ENCODE peak calls at places on chromosomes 3 and 15, in four cellular contexts. T, X, M and K are unnamed samples. For H3K4me1, the result is how much of the 10 kb centered on the place peaks cover.

GRCh38 chr3:13801361-13802214 is 78.3 kb downstream of the WNT7A start:
- DNase-seq in M (no peak), X (no peak), T (no peak), K (no peak)

GRCh38 chr3:58249358-58250092 is 11.9 kb downstream of the ABHD6 start:
- DNase-seq in T (no peak), X (no peak), M (no peak), K (no peak)

GRCh38 chr15:69749797-69750196 is 297.2 kb downstream of the RPLP1 start:
- DNase-seq in T (no peak), X (peak), M (peak), K (no peak)

GRCh38 chr3:128051837-128052766 is at the start of gene SEC61A1:
- DNase-seq in T (peak), M (peak), X (peak), K (peak)

GRCh38 chr3:50503947-50504346 is 513 bp upstream of the CACNA2D2 start:
- DNase-seq in M (no peak), X (no peak), T (no peak), K (no peak)

GRCh38 chr3:161551697-161552096 is 55.1 kb downstream of the OTOL1 start:
- DNase-seq in X (no peak), M (no peak), T (no peak), K (no peak)

GRCh38 chr3:44865272-44866005 is 3.7 kb downstream of the TMEM42 start:
- DNase-seq in M (no peak), X (no peak), T (no peak), K (no peak)

GRCh38 chr3:158121295-158121694 is 11.4 kb downstream of the RSRC1 start:
- DNase-seq in T (no peak), X (no peak), M (no peak), K (no peak)

GRCh38 chr3:194381460-194381875 is 11.9 kb upstream of the LRRC15 start:
- DNase-seq in X (peak), M (no peak), T (no peak), K (no peak)

GRCh38 chr15:34360298-34360697 is 6.7 kb downstream of the LPCAT4 start:
- DNase-seq in T (no peak), X (peak), M (no peak), K (no peak)

GRCh38 chr3:8386221-8386620 is 115.4 kb upstream of the LMCD1 start:
- DNase-seq in M (no peak), T (no peak), X (no peak), K (no peak)

GRCh38 chr3:142644502-142644901 is 48.3 kb downstream of the PLS1 start:
- DNase-seq in X (no peak), M (no peak), T (no peak), K (no peak)

GRCh38 chr15:44726568-44727461 is 9.5 kb upstream of the TRIM69 start:
- DNase-seq in X (peak), T (no peak), M (peak), K (no peak)

DNA sequence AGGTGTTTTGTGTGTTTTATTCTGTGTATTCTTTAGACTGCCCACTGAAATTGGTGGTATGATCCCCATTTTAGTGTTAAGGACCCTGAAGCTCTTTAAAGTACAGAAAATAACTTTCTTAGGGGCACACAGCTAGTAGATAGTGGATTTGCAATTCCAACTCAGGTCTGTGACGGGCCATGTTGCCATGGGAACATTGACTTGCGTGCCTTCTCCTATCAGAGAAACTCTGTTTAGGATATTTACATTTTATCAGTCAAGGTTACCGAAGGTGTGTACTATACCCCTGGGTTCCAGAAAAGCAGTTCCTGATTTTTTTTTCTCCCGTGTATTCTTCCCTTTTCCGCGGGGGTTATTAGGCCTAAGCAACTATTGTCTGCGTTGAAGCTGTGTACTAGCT is 19.4 kb downstream of the MYZAP start:
- DNase-seq in X (no peak), M (no peak), T (no peak), K (no peak)
- H3K4me1 ChIP-seq in X (under half), M (under half), T (under half), K (under half)

GRCh38 chr15:36579792-36580431 is 486 bp downstream of the CDIN1 start:
- DNase-seq in M (no peak), X (no peak), T (no peak), K (no peak)
- H3K9ac ChIP-seq in M (peak), X (peak), T (peak), K (peak)

GRCh38 chr3:33315826-33316225 is 38.6 kb downstream of the FBXL2 start:
- DNase-seq in X (peak), M (no peak), T (no peak), K (no peak)
- TF ChIP-seq ZNF274 in X (no peak), M (no peak), T (no peak), K (no peak)

GRCh38 chr15:57333487-57333886 is 42.8 kb upstream of the CGNL1 start:
- DNase-seq in X (no peak), T (no peak), M (no peak), K (no peak)

GRCh38 chr15:57332326-57332725 is 44.0 kb upstream of the CGNL1 start:
- DNase-seq in M (no peak), T (no peak), X (no peak), K (no peak)

GRCh38 chr15:57335326-57336118 is 40.8 kb upstream of the CGNL1 start:
- DNase-seq in M (no peak), X (no peak), T (no peak), K (no peak)

GRCh38 chr15:57330619-57331018 is 45.7 kb upstream of the CGNL1 start:
- DNase-seq in T (no peak), M (no peak), X (no peak), K (no peak)

DNA sequence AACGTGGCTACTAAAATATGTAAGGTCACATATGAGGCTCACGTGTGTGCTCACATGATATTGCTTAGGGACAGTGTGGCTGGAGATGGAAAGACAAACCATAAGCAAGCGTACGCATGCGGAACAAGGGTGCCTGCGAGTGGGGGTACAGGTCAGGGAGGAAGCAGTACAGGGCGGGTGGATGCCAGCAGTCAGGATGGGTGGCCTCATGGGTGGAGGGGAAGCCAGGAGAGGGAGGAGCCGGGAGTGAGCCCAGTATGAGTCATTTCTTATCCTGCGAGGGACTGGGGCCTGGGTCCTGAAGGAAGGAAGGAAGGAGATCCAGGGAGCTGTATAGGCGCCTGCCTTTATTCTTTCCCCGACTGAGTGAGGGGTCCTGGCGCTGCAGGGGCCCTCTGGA is 42.0 kb upstream of the CGNL1 start:
- DNase-seq in M (peak), X (no peak), T (no peak), K (no peak)
- H3K4me1 ChIP-seq in M (under half), X (under half), T (under half), K (under half)

GRCh38 chr3:52150357-52150756 is 3.9 kb downstream of the POC1A start:
- DNase-seq in T (no peak), X (no peak), M (no peak), K (no peak)

GRCh38 chr3:52155912-52156311 is 1.7 kb upstream of the POC1A start:
- DNase-seq in T (no peak), X (no peak), M (no peak), K (no peak)

GRCh38 chr3:52150860-52151259 is 3.4 kb downstream of the POC1A start:
- DNase-seq in M (no peak), T (no peak), X (no peak), K (no peak)

GRCh38 chr3:52154135-52155094 is at the start of gene POC1A:
- DNase-seq in T (peak), X (peak), M (peak), K (peak)

GRCh38 chr3:52153389-52154096 is 680 bp downstream of the POC1A start:
- DNase-seq in M (peak), X (peak), T (peak), K (peak)
- H3K9ac ChIP-seq in M (peak), X (peak), T (peak), K (peak)

GRCh38 chr15:88649286-88649733 is 10.5 kb downstream of the ISG20 start:
- DNase-seq in M (no peak), T (no peak), X (peak), K (no peak)

GRCh38 chr15:88647362-88648105 is 8.7 kb downstream of the ISG20 start:
- DNase-seq in T (no peak), M (no peak), X (no peak), K (no peak)

GRCh38 chr15:88646951-88647350 is 8.1 kb downstream of the ISG20 start:
- DNase-seq in M (no peak), T (no peak), X (no peak), K (no peak)

GRCh38 chr15:88649753-88650551 is 11.1 kb downstream of the ISG20 start:
- DNase-seq in M (no peak), X (no peak), T (no peak), K (no peak)

DNA sequence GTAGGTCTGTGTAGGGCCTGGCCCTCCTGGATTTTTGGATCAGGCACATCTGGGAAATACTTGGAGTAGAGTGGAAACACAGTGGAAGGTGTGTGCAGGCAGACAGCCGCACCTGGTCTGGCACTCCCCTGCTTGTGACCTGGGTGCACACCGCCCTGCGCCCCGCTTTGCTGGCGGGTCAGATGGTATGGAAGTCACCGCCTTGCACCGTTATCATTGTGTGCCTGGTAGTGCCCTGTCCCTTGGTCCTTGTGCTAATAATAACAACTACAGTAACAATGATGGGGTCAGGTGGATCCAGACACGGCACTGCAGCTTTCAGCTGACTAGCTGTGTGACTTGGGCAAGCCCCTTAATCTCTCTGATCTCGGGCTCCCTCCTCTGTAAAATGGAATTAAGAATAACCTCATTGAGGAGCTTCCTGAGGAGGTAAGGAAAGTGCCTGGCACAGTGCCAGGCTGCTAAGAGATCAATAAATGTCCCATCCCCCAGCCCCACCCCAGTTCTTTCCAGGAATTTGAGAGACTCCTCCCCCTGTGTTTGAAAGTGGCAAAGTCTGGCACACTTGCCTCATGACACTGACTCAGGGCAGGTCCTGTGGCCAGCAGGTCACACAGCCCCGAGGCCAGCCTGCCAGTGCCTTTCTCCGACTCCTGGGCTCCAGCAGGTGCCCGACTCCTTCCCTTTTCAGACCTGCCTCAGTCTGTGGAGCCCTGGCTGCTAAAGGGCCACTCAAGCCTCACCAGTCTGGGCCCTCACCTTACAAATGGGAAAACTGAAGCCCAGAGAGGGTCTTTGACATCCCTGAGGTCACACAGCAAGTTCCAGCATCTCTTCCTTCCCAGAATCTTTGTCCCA is 9.8 kb downstream of the ISG20 start:
- DNase-seq in T (no peak), M (no peak), X (no peak), K (no peak)
- TF ChIP-seq ZNF274 in T (no peak), M (no peak), X (no peak), K (no peak)

DNA sequence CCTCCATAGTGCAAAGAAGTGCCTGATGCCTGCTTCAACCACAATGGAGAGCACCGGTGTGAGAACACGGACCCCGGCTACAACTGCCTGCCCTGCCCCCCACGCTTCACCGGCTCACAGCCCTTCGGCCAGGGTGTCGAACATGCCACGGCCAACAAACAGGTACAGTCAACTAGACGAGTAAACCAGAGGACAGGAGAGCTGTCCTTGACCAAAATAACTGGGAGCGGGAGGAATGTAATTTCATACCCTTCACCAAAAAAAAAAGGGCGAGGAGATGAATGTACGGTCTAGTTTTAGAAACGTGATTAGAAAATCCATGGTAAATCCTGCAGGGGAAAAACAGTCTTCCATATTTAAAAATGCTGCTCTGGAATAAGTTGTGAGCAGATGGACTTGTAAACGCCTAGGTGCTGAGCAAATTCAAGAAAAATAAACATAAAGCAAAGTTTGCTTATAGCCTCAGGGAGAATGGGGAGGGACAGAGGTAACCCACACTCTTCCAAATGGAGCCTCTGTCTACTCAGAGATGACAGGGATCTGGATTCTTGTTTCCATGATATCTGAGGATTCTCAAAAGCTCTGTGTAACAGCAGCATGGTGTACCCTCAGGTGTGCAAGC is 8.4 kb downstream of the THBS1 start:
- DNase-seq in M (no peak), T (no peak), X (no peak), K (no peak)
- H3K4me1 ChIP-seq in M (under half), T (under half), X (under half), K (under half)

GRCh38 chr3:126267169-126267975 is 87.0 kb upstream of the ALDH1L1 start:
- DNase-seq in T (peak), M (no peak), X (peak), K (peak)
- H3K9ac ChIP-seq in T (peak), M (no peak), X (peak), K (peak)

GRCh38 chr15:55741592-55742497 is 1.1 kb downstream of the PRTG start:
- DNase-seq in X (no peak), M (no peak), T (no peak), K (no peak)

GRCh38 chr15:55743615-55743978 is 645 bp upstream of the PRTG start:
- DNase-seq in T (no peak), M (no peak), X (no peak), K (no peak)

GRCh38 chr15:55740981-55741591 is 1.9 kb downstream of the PRTG start:
- DNase-seq in M (no peak), X (no peak), T (no peak), K (no peak)

GRCh38 chr15:55742927-55743614 is at the start of gene PRTG:
- DNase-seq in M (peak), X (no peak), T (no peak), K (no peak)

GRCh38 chr15:55742498-55742926 is 440 bp downstream of the PRTG start:
- DNase-seq in M (no peak), X (no peak), T (no peak), K (no peak)
- TF ChIP-seq ZNF274 in M (no peak), X (no peak), T (no peak), K (no peak)

GRCh38 chr3:149892371-149892770 is 78.3 kb downstream of the PFN2 start:
- DNase-seq in M (no peak), T (no peak), X (no peak), K (no peak)
- H3K4me1 ChIP-seq in M (under half), T (under half), X (under half), K (under half)